ENCODE peak calls at places on chromosomes 13 and 19, in five cellular contexts. M is ELF-1, T is mesendoderm, E is anterior cingulate cortex, F is HT1080. D is an unnamed sample.

GRCh38 chr13:64723735-64724134 is 2506.4 kb downstream of the PCDH9 start:
- DNase-seq in F (peak; percentile 95), T (peak; percentile 73), E (no peak), M (peak; percentile 25), D (no peak)

GRCh38 chr19:45630463-45630862 is 8.7 kb downstream of the EML2 start:
- DNase-seq in F (peak; percentile 96), T (peak; percentile 92), E (no peak), M (no peak), D (peak; percentile 25)

GRCh38 chr13:112690242-112690943 is 555 bp downstream of the ATP11A start:
- DNase-seq in M (peak; percentile 35), F (no peak), E (no peak), T (no peak), D (peak; percentile 17)

GRCh38 chr13:40494932-40495619 is 171.4 kb downstream of the FOXO1 start:
- DNase-seq in M (no peak), F (no peak), E (no peak), T (no peak), D (no peak)

GRCh38 chr13:32838985-32839384 is 177.2 kb upstream of the KL start:
- DNase-seq in M (no peak), F (no peak), E (no peak), T (no peak), D (no peak)

GRCh38 chr19:30743702-30744101 is 371.5 kb downstream of the ZNF536 start:
- DNase-seq in T (no peak), E (no peak), M (no peak), F (no peak), D (no peak)

GRCh38 chr19:16375936-16376185 is 51.2 kb downstream of the KLF2 start:
- DNase-seq in T (no peak), E (no peak), M (no peak), F (no peak), D (no peak)

GRCh38 chr19:6259312-6259861 is 20.4 kb downstream of the MLLT1 start:
- DNase-seq in M (no peak), F (no peak), T (no peak), E (no peak), D (no peak)

GRCh38 chr13:75725784-75726183 is 89.7 kb downstream of the LMO7 start:
- DNase-seq in M (no peak), F (no peak), E (no peak), T (no peak), D (no peak)

GRCh38 chr19:38990949-38991697 is 15.6 kb upstream of the FBXO17 start:
- DNase-seq in F (peak; percentile 21), E (no peak), M (no peak), T (no peak), D (no peak)

GRCh38 chr19:46211201-46211881 is 18.2 kb upstream of the IGFL1 start:
- DNase-seq in T (peak; percentile 98), F (peak; percentile 26), M (peak; percentile 96), E (no peak), D (no peak)

GRCh38 chr13:66967825-66968597 is 262.1 kb downstream of the PCDH9 start:
- DNase-seq in F (no peak), T (no peak), E (no peak), M (no peak), D (no peak)

GRCh38 chr19:8466018-8466417 is 21.2 kb downstream of the HNRNPM start:
- DNase-seq in M (no peak), T (no peak), E (no peak), F (no peak), D (no peak)

GRCh38 chr13:110690516-110690915 is 15.4 kb downstream of the CARS2 start:
- DNase-seq in F (no peak), E (no peak), T (no peak), M (no peak), D (no peak)

GRCh38 chr19:49128545-49129237 is 9.3 kb downstream of the PPFIA3 start:
- DNase-seq in F (no peak), E (no peak), M (no peak), T (no peak), D (no peak)

GRCh38 chr19:49831592-49831991 is 13.5 kb downstream of the MED25 start:
- DNase-seq in F (no peak), T (no peak), E (no peak), M (no peak), D (no peak)

GRCh38 chr13:82458169-82458568 is 1424.1 kb downstream of the SLITRK1 start:
- DNase-seq in E (no peak), F (peak; percentile 5), M (no peak), T (no peak), D (no peak)

GRCh38 chr13:94382960-94383359 is 96.5 kb downstream of the DCT start:
- DNase-seq in E (no peak), F (no peak), M (no peak), T (no peak), D (no peak)

GRCh38 chr13:79995334-79995733 is 345.6 kb downstream of the SPRY2 start:
- DNase-seq in T (peak; percentile 92), M (no peak), F (peak; percentile 95), E (no peak), D (no peak)

GRCh38 chr19:46428278-46429141 is at the start of gene PNMA8C:
- DNase-seq in T (peak; percentile 90), M (peak; percentile 86), E (peak; percentile 79), F (peak; percentile 7), D (no peak)